ENCODE peak calls at places on chromosomes 2 and 18, in nine cellular contexts. E, X, D, P, G, Q, Y, C and H are unnamed samples.
A peak's percentile ranks its signal among the peaks of the same experiment; 100 is the strongest.

GRCh38 chr2:86280191-86280667 is 57.2 kb downstream of the REEP1 start:
- DNase-seq in E (no peak), X (no peak), D (no peak), P (no peak), G (no peak), Q (no peak), Y (no peak), C (no peak), H (no peak)

GRCh38 chr2:43136862-43137261 is 89.5 kb downstream of the ZFP36L2 start:
- DNase-seq in E (peak; percentile 88), X (no peak), D (no peak), P (no peak), G (no peak), Q (no peak), Y (peak; percentile 61), C (peak; percentile 94), H (no peak)

GRCh38 chr2:234162876-234163275 is 112.4 kb downstream of the SPP2 start:
- DNase-seq in E (no peak), X (no peak), D (no peak), P (no peak), G (no peak), Q (no peak), Y (no peak), C (no peak), H (no peak)

GRCh38 chr2:63218800-63219511 is 168.3 kb downstream of the OTX1 start:
- DNase-seq in E (no peak), X (no peak), D (no peak), P (no peak), G (peak; percentile 81), Q (no peak), Y (no peak), C (no peak), H (no peak)

GRCh38 chr2:162457487-162457886 is 113.6 kb downstream of the GCA start:
- DNase-seq in E (no peak), X (no peak), D (no peak), P (no peak), G (no peak), Q (no peak), Y (no peak), C (no peak), H (no peak)

GRCh38 chr2:121529439-121530209 is 1.1 kb upstream of the RNU4ATAC start:
- DNase-seq in E (no peak), X (peak; percentile 38), D (peak; percentile 66), P (no peak), G (no peak), Q (peak; percentile 86), Y (no peak), C (no peak), H (peak; percentile 72)

GRCh38 chr2:159961005-159961404 is 101.4 kb downstream of the PLA2R1 start:
- DNase-seq in E (no peak), X (peak; percentile 14), D (no peak), P (no peak), G (no peak), Q (peak; percentile 12), Y (no peak), C (no peak), H (no peak)

GRCh38 chr2:81624825-81625224 is 1320.3 kb upstream of the LRRTM1 start:
- DNase-seq in E (no peak), X (no peak), D (no peak), P (no peak), G (no peak), Q (no peak), Y (no peak), C (no peak), H (no peak)

GRCh38 chr2:66581461-66582363 is 146.8 kb downstream of the MEIS1 start:
- DNase-seq in E (no peak), X (no peak), D (no peak), P (no peak), G (no peak), Q (no peak), Y (no peak), C (no peak), H (no peak)

GRCh38 chr18:22422909-22423548 is 5.3 kb upstream of the CTAGE1 start:
- DNase-seq in E (no peak), X (no peak), D (peak; percentile 32), P (no peak), G (no peak), Q (no peak), Y (no peak), C (no peak), H (no peak)

GRCh38 chr2:235398321-235398720 is 95.5 kb upstream of the AGAP1 start:
- DNase-seq in E (no peak), X (no peak), D (no peak), P (no peak), G (no peak), Q (no peak), Y (no peak), C (no peak), H (no peak)

GRCh38 chr2:150625300-150625699 is 137.8 kb upstream of the RND3 start:
- DNase-seq in E (no peak), X (no peak), D (no peak), P (no peak), G (no peak), Q (no peak), Y (no peak), C (no peak), H (no peak)

GRCh38 chr2:230326453-230327417 is at the start of gene SP140L:
- DNase-seq in E (peak; percentile 92), X (peak; percentile 42), D (peak; percentile 87), P (no peak), G (peak; percentile 89), Q (peak; percentile 54), Y (peak; percentile 60), C (peak; percentile 74), H (no peak)

GRCh38 chr18:48543228-48543627 is 4.4 kb downstream of the CTIF start:
- DNase-seq in E (no peak), X (no peak), D (no peak), P (no peak), G (no peak), Q (peak; percentile 26), Y (no peak), C (no peak), H (no peak)

GRCh38 chr2:103437161-103437560 is 675.3 kb downstream of the TMEM182 start:
- DNase-seq in E (no peak), X (no peak), D (no peak), P (no peak), G (no peak), Q (no peak), Y (no peak), C (no peak), H (no peak)

GRCh38 chr2:36800381-36800780 is 103.9 kb downstream of the VIT start:
- DNase-seq in E (peak; percentile 76), X (no peak), D (no peak), P (no peak), G (no peak), Q (no peak), Y (peak; percentile 63), C (no peak), H (no peak)

GRCh38 chr2:172877826-172878225 is 142.2 kb downstream of the RAPGEF4 start:
- DNase-seq in E (no peak), X (no peak), D (no peak), P (no peak), G (no peak), Q (no peak), Y (no peak), C (no peak), H (no peak)

GRCh38 chr2:223993634-223994232 is 36.5 kb downstream of the MRPL44 start:
- DNase-seq in E (peak; percentile 77), X (peak; percentile 65), D (peak; percentile 78), P (peak; percentile 3), G (peak; percentile 77), Q (peak; percentile 48), Y (peak; percentile 61), C (peak; percentile 57), H (peak; percentile 72)

GRCh38 chr2:19796036-19796703 is 105.6 kb downstream of the TTC32 start:
- DNase-seq in E (no peak), X (no peak), D (no peak), P (peak; percentile 4), G (no peak), Q (no peak), Y (no peak), C (no peak), H (no peak)

GRCh38 chr2:181465686-181466375 is 8.6 kb downstream of the ITGA4 start:
- DNase-seq in E (no peak), X (no peak), D (no peak), P (no peak), G (no peak), Q (no peak), Y (no peak), C (no peak), H (no peak)

GRCh38 chr2:60891175-60891574 is 9.8 kb downstream of the REL start:
- DNase-seq in E (no peak), X (no peak), D (no peak), P (no peak), G (no peak), Q (no peak), Y (no peak), C (no peak), H (no peak)

GRCh38 chr2:100561191-100561590 is 1.6 kb upstream of the PDCL3 start:
- DNase-seq in E (no peak), X (no peak), D (no peak), P (no peak), G (no peak), Q (no peak), Y (no peak), C (no peak), H (no peak)

GRCh38 chr2:108444941-108445840 is 3.8 kb upstream of the GCC2 start:
- DNase-seq in E (no peak), X (no peak), D (no peak), P (peak; percentile 45), G (peak; percentile 86), Q (no peak), Y (no peak), C (no peak), H (peak; percentile 94)

GRCh38 chr18:8750954-8751415 is 45.6 kb downstream of the MTCL1 start:
- DNase-seq in E (no peak), X (no peak), D (no peak), P (no peak), G (no peak), Q (no peak), Y (no peak), C (no peak), H (no peak)

GRCh38 chr2:3655871-3656761 is 1.9 kb upstream of the ALLC start:
- DNase-seq in E (no peak), X (no peak), D (no peak), P (no peak), G (no peak), Q (no peak), Y (no peak), C (no peak), H (no peak)